ENCODE peak calls at places on chromosomes 7 and 10, in five cellular contexts. O is PC-9, C is cardiac muscle cell, W is heart left ventricle, M is breast epithelium. E is an unnamed sample. For H3K36me3 and H3K9me3, the result is how much of the 10 kb centered on the place peaks cover.

GRCh38 chr7:130113887-130114286 is 43.6 kb downstream of the KLHDC10 start:
- DNase-seq in O (no peak), C (no peak), W (no peak), M (no peak), E (no peak)

GRCh38 chr7:7221602-7222038 is 39.3 kb downstream of the C1GALT1 start:
- DNase-seq in O (peak), C (peak), W (no peak), M (no peak), E (no peak)

GRCh38 chr7:76428868-76429805 is 4.4 kb downstream of the ZP3 start:
- DNase-seq in O (no peak), C (peak), W (no peak), M (no peak), E (no peak)

GRCh38 chr10:123081896-123082295 is 53.9 kb upstream of the HMX3 start:
- DNase-seq in O (no peak), C (no peak), W (no peak), M (no peak), E (no peak)

GRCh38 chr10:14208231-14208630 is 122.5 kb downstream of the FRMD4A start:
- DNase-seq in O (no peak), C (no peak), W (no peak), M (no peak), E (no peak)

GRCh38 chr7:3922175-3922635 is 621.2 kb downstream of the SDK1 start:
- DNase-seq in O (peak), C (peak), W (no peak), M (no peak), E (peak)

GRCh38 chr7:50533849-50534248 is 31.4 kb downstream of the DDC start:
- DNase-seq in O (no peak), C (no peak), W (no peak), M (no peak), E (no peak)

GRCh38 chr7:45132708-45133320 is 21.3 kb upstream of the TBRG4 start:
- DNase-seq in O (peak), C (no peak), W (no peak), M (no peak), E (no peak)

GRCh38 chr7:28151965-28152364 is 28.6 kb downstream of the JAZF1 start:
- DNase-seq in O (no peak), C (peak), W (no peak), M (no peak), E (no peak)

GRCh38 chr7:76020031-76020714 is 25.8 kb upstream of the TMEM120A start:
- DNase-seq in O (peak), C (peak), W (peak), M (peak), E (peak)

GRCh38 chr7:117127585-117128168 is 174.4 kb downstream of the ST7 start:
- DNase-seq in O (peak), C (peak), W (no peak), M (no peak), E (peak)

GRCh38 chr10:110460111-110460809 is 37.4 kb upstream of the DUSP5 start:
- DNase-seq in O (peak), C (no peak), W (no peak), M (peak), E (no peak)

GRCh38 chr7:135925205-135925604 is 52.0 kb downstream of the MTPN start:
- DNase-seq in O (no peak), C (peak), W (no peak), M (no peak), E (no peak)

GRCh38 chr10:33160151-33160550 is 174.3 kb downstream of the NRP1 start:
- DNase-seq in O (no peak), C (no peak), W (no peak), M (no peak), E (no peak)

GRCh38 chr10:133096616-133097269 is 9.0 kb downstream of the ADGRA1 start:
- DNase-seq in O (no peak), C (peak), W (peak), M (no peak), E (no peak)

GRCh38 chr7:33869176-33869575 is 36.2 kb upstream of the BMPER start:
- DNase-seq in O (no peak), C (no peak), W (no peak), M (no peak), E (no peak)

GRCh38 chr7:81608748-81609382 is 161.0 kb downstream of the HGF start:
- DNase-seq in O (no peak), C (peak), W (no peak), M (no peak), E (no peak)

GRCh38 chr7:138460649-138461607 is 869 bp downstream of the TRIM24 start:
- DNase-seq in O (peak), C (peak), W (peak), M (peak), E (no peak)

GRCh38 chr7:154442939-154443338 is 390.7 kb downstream of the DPP6 start:
- DNase-seq in O (no peak), C (no peak), W (no peak), M (no peak), E (no peak)

GRCh38 chr7:30727061-30727945 is 24.6 kb upstream of the INMT start:
- DNase-seq in O (no peak), C (peak), W (no peak), M (no peak), E (no peak)

GRCh38 chr10:116011929-116012328 is 261.1 kb downstream of the GFRA1 start:
- DNase-seq in O (no peak), C (no peak), W (no peak), M (no peak), E (no peak)

GRCh38 chr10:128883126-128884060 is 583.6 kb upstream of the MGMT start:
- DNase-seq in O (no peak), C (no peak), W (no peak), M (no peak), E (no peak)

GRCh38 chr10:113044015-113044755 is 94.1 kb downstream of the TCF7L2 start:
- DNase-seq in O (no peak), C (peak), W (no peak), M (no peak), E (no peak)

GRCh38 chr10:131750171-131750895 is 150.5 kb upstream of the PPP2R2D start:
- DNase-seq in O (no peak), C (no peak), W (no peak), M (no peak), E (no peak)

GRCh38 chr7:50502001-50502684 is 52.0 kb upstream of the FIGNL1 start:
- DNase-seq in O (no peak), C (peak), W (peak), M (peak), E (peak)

GRCh38 chr10:77377034-77377433 is 260.6 kb downstream of the KCNMA1 start:
- DNase-seq in O (no peak), C (no peak), W (no peak), M (peak), E (no peak)

GRCh38 chr7:47337531-47337930 is 244.4 kb downstream of the TNS3 start:
- DNase-seq in O (no peak), C (no peak), W (no peak), M (peak), E (no peak)

GRCh38 chr7:93171606-93172226 is 23.5 kb upstream of the SAMD9L start:
- DNase-seq in O (no peak), C (no peak), W (no peak), M (no peak), E (no peak)

GRCh38 chr7:50209461-50210161 is 94.9 kb upstream of the IKZF1 start:
- DNase-seq in O (no peak), C (no peak), W (no peak), M (no peak), E (no peak)

GRCh38 chr10:92969151-92969550 is 91.4 kb upstream of the CYP26C1 start:
- DNase-seq in O (no peak), C (no peak), W (no peak), M (no peak), E (no peak)

GRCh38 chr10:58830748-58831147 is 318.1 kb downstream of the BICC1 start:
- DNase-seq in O (no peak), C (no peak), W (no peak), M (no peak), E (no peak)

GRCh38 chr7:43362652-43363428 is 220.1 kb upstream of the STK17A start:
- DNase-seq in O (peak), C (peak), W (peak), M (no peak), E (peak)

GRCh38 chr7:96219382-96220130 is 102.3 kb downstream of the SLC25A13 start:
- DNase-seq in O (peak), C (peak), W (no peak), M (no peak), E (no peak)

GRCh38 chr10:77637986-77638765 is 568 bp upstream of the KCNMA1 start:
- DNase-seq in O (no peak), C (peak), W (no peak), M (no peak), E (no peak)

GRCh38 chr10:46541017-46541661 is 15.3 kb downstream of the GPRIN2 start:
- DNase-seq in O (peak), C (peak), W (peak), M (no peak), E (no peak)

GRCh38 chr7:139588632-139589031 is 65.1 kb downstream of the CLEC2L start:
- DNase-seq in O (no peak), C (peak), W (no peak), M (no peak), E (no peak)

GRCh38 chr10:84493951-84494848 is 165.8 kb downstream of the CCSER2 start:
- DNase-seq in O (peak), C (peak), W (no peak), M (no peak), E (no peak)

GRCh38 chr10:29646238-29646902 is 11.6 kb upstream of the SVIL start:
- DNase-seq in O (peak), C (peak), W (no peak), M (peak), E (no peak)

GRCh38 chr10:48227213-48227612 is 47.3 kb downstream of the FRMPD2 start:
- DNase-seq in O (no peak), C (no peak), W (no peak), M (no peak), E (no peak)

GRCh38 chr10:125103466-125104377 is 56.6 kb downstream of the CTBP2 start:
- DNase-seq in O (no peak), C (no peak), W (no peak), M (no peak), E (no peak)

GRCh38 chr10:125105856-125106255 is 54.5 kb downstream of the CTBP2 start:
- DNase-seq in O (no peak), C (no peak), W (no peak), M (no peak), E (no peak)

GRCh38 chr10:125105155-125105554 is 55.2 kb downstream of the CTBP2 start:
- DNase-seq in O (no peak), C (no peak), W (no peak), M (no peak), E (no peak)

GRCh38 chr10:125102821-125103220 is 57.5 kb downstream of the CTBP2 start:
- DNase-seq in O (no peak), C (no peak), W (no peak), M (no peak), E (no peak)

DNA sequence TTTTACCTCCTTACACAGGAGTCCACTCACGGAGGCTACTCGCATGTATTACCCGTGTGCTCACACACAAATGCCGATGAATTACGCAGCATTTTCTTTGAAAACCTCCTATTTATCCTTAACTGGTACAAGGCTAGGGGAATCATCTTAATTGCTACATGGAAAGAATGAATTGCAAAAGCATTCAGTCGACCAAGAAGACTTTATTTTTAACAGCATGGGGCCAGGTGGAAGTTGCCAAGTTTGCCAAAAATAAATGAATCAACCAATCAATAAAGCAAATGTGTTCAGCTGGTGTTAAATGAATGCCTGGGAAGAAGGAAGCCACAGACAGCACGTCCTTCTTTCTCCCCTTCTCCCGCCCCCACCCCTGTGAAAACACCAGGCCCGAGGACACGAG is 55.8 kb downstream of the CTBP2 start:
- DNase-seq in O (no peak), C (no peak), W (no peak), M (no peak), E (no peak)
- H3K36me3 ChIP-seq in O (under half), C (under half), W (under half), M (under half), E (under half)

GRCh38 chr7:152902870-152903860 is 143.6 kb downstream of the ACTR3B start:
- DNase-seq in O (no peak), C (no peak), W (no peak), M (no peak), E (no peak)
- H3K9me3 ChIP-seq in O (under half), C (under half), W (under half), M (under half), E (under half)

GRCh38 chr7:107172318-107173032 is 3.7 kb downstream of the HBP1 start:
- DNase-seq in O (no peak), C (no peak), W (no peak), M (no peak), E (no peak)
- H3K4me3 ChIP-seq in O (no peak), C (no peak), W (no peak), M (no peak), E (no peak)

DNA sequence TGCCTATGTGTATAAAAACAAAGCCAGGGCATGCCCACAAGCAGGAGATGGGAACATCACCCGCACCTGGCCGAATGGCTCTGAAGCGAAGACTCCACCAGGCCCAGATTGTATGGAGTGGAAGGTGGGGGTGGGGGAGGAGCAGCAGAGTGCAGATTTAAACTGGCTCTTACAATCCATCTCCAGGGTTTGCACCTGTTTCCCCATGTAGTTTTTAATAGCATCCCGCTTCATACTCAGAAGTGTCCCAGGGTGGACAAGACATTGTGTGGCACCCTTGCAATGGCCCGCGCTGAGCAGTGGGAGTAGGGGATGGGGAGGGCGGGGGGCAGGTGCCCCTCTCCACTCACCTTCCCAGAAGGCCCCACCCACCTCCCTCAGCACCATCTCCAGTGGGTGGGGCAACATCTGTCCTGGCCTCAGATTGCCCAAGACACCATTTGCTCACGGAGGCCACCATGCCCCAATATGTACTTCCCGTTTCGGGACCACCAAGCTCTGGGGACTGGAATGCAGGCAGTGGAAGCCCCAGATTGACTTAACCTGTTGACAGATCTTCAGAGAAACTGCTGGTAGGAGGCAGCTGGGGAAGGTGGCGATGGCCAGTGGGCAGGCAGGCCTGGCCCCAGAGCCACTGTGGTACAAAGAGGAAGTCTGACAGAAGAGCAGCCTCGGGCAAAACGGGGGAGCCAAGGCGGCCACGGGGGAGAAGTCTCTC is 23.0 kb downstream of the VSIR start:
- DNase-seq in O (no peak), C (no peak), W (peak), M (no peak), E (no peak)
- H3K36me3 ChIP-seq in O (under half), C (under half), W (half or more), M (under half), E (under half)

DNA sequence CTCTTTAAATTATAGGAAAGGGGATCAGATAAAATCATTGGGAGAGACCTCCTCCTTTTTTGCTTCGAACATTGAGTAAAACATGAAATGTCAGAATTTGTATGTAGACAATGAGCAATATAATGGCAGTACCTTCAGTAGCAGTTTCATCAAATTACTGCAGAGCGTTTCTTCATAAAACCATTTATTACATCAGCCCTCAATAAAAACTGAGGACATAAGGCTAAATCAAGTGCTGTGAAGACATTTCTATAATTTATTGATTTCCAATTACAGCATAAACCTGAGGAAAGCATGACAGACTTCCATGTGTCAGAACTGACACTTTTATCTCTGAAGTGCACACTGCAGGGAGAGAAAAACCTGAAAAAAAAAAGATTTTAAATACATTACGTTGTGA is 172.6 kb upstream of the ZNF804B start:
- DNase-seq in O (no peak), C (no peak), W (no peak), M (no peak), E (no peak)
- H3K9me3 ChIP-seq in O (under half), C (under half), W (under half), M (under half), E (under half)

DNA sequence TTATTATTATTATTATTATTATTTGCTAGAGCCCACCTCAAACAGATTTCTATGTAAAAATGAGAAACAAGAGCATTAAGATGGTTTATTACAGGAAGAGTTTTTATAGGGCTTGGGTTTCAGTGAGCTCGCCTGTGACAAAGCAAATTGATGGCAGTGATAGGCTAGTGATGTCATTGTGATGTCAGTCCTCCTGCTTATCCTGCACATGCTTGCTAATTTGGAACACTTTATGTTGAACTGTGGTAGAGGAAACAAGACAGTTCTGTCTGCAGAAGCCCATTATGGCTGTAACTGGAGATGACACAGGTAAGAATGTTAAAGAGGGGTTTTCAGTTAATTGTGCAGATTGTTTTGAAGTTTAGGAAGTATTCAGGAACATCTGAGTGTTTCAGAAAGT is 68.3 kb downstream of the CREM start:
- DNase-seq in O (no peak), C (peak), W (no peak), M (no peak), E (no peak)
- H3K4me3 ChIP-seq in O (peak), C (peak), W (peak), M (peak), E (peak)

GRCh38 chr7:151493083-151493482 is 26.6 kb downstream of the RHEB start:
- DNase-seq in O (no peak), C (no peak), W (no peak), M (no peak), E (no peak)

GRCh38 chr7:151498495-151498894 is 21.2 kb downstream of the RHEB start:
- DNase-seq in O (no peak), C (no peak), W (no peak), M (no peak), E (no peak)

GRCh38 chr7:151494569-151495284 is 25.0 kb downstream of the RHEB start:
- DNase-seq in O (no peak), C (no peak), W (no peak), M (no peak), E (no peak)

GRCh38 chr7:151497306-151497871 is 22.3 kb downstream of the RHEB start:
- DNase-seq in O (no peak), C (no peak), W (no peak), M (no peak), E (no peak)

GRCh38 chr7:151495360-151495759 is 24.3 kb downstream of the RHEB start:
- DNase-seq in O (no peak), C (no peak), W (no peak), M (no peak), E (no peak)
- H3K36me3 ChIP-seq in O (under half), C (under half), W (under half), M (under half), E (under half)

GRCh38 chr7:157943561-157943960 is 606.8 kb downstream of the DNAJB6 start:
- DNase-seq in O (no peak), C (no peak), W (no peak), M (no peak), E (no peak)

GRCh38 chr7:157937432-157937831 is 600.6 kb downstream of the DNAJB6 start:
- DNase-seq in O (no peak), C (no peak), W (no peak), M (no peak), E (no peak)

GRCh38 chr7:157938211-157938610 is 601.4 kb downstream of the DNAJB6 start:
- DNase-seq in O (no peak), C (no peak), W (no peak), M (no peak), E (no peak)

GRCh38 chr7:157941210-157941609 is 604.4 kb downstream of the DNAJB6 start:
- DNase-seq in O (no peak), C (no peak), W (no peak), M (no peak), E (no peak)

GRCh38 chr7:157940497-157940896 is 603.7 kb downstream of the DNAJB6 start:
- DNase-seq in O (no peak), C (no peak), W (no peak), M (no peak), E (no peak)
- H3K9me3 ChIP-seq in O (under half), C (under half), W (under half), M (under half), E (under half)

DNA sequence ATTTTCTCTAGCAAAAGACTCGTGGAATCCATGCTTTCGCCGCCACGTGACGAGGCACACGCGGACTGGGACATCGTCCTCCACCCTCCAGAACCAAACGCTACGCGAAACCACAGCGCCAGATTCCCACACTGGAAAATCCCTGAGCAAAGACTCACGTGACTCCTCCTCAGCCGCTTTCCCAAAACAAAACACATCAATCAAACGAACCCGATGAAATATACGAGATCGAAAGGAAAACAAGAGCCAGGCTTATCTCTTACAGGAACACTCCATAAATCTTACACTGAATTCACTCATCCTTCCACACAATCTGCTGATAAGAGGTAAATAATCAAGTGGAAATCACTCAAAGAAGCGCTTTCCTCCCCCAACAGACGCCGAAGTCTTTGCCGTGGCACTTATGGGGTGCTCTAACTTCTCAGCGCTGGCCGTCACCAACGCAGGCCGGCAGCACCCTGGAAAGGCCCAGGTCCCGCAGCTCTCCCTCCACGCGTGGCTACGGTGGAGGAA is 23.8 kb downstream of the DIP2C start:
- DNase-seq in O (no peak), C (peak), W (no peak), M (no peak), E (no peak)
- H3K4me3 ChIP-seq in O (no peak), C (no peak), W (peak), M (no peak), E (no peak)